ENCODE peak calls at places on chromosomes 6 and 20, in ten cellular contexts. H, F, B, Y, J, R, U, P, Q and K are unnamed samples.

GRCh38 chr6:154386848-154387717 is 30.5 kb upstream of the IPCEF1 start:
- DNase-seq in H (peak; percentile 94), F (peak; percentile 88), B (no peak), Y (peak; percentile 87), J (no peak), R (no peak), U (no peak), P (peak; percentile 30), Q (peak; percentile 88), K (peak; percentile 90)

GRCh38 chr6:1832844-1833787 is 223.4 kb downstream of the FOXC1 start:
- DNase-seq in H (no peak), F (peak; percentile 64), B (peak; percentile 57), Y (no peak), J (peak; percentile 75), R (peak; percentile 46), U (no peak), P (no peak), Q (peak; percentile 16), K (peak; percentile 52)

GRCh38 chr6:704037-704436 is 11.1 kb upstream of the EXOC2 start:
- DNase-seq in H (no peak), F (no peak), B (no peak), Y (no peak), J (no peak), R (no peak), U (no peak), P (no peak), Q (no peak), K (no peak)

GRCh38 chr6:110352603-110353303 is 5.4 kb downstream of the METTL24 start:
- DNase-seq in H (peak; percentile 46), F (peak; percentile 61), B (no peak), Y (no peak), J (no peak), R (no peak), U (no peak), P (no peak), Q (peak; percentile 26), K (peak; percentile 18)

GRCh38 chr6:71139249-71139648 is 149.4 kb upstream of the OGFRL1 start:
- DNase-seq in H (peak; percentile 2), F (peak; percentile 48), B (no peak), Y (no peak), J (no peak), R (no peak), U (no peak), P (no peak), Q (peak; percentile 20), K (peak; percentile 73)

GRCh38 chr6:48423640-48424365 is 312.8 kb upstream of the PTCHD4 start:
- DNase-seq in H (peak; percentile 37), F (peak; percentile 32), B (no peak), Y (no peak), J (no peak), R (no peak), U (no peak), P (no peak), Q (no peak), K (peak; percentile 56)

GRCh38 chr6:10621847-10622246 is 72.6 kb downstream of the C6orf52 start:
- DNase-seq in H (no peak), F (no peak), B (no peak), Y (no peak), J (no peak), R (no peak), U (no peak), P (no peak), Q (no peak), K (no peak)

GRCh38 chr6:43770417-43771209 is 602 bp downstream of the VEGFA start:
- DNase-seq in H (no peak), F (peak; percentile 70), B (peak; percentile 63), Y (no peak), J (peak; percentile 84), R (peak; percentile 79), U (no peak), P (peak; percentile 74), Q (peak; percentile 68), K (peak; percentile 63)

GRCh38 chr20:48205281-48205782 is 420.1 kb upstream of the SULF2 start:
- DNase-seq in H (no peak), F (no peak), B (no peak), Y (no peak), J (no peak), R (no peak), U (no peak), P (no peak), Q (no peak), K (no peak)

GRCh38 chr6:93964926-93965325 is 545.6 kb upstream of the EPHA7 start:
- DNase-seq in H (no peak), F (no peak), B (no peak), Y (no peak), J (no peak), R (no peak), U (no peak), P (no peak), Q (no peak), K (no peak)

GRCh38 chr20:38050691-38051090 is 17.1 kb downstream of the RPRD1B start:
- DNase-seq in H (peak; percentile 65), F (peak; percentile 32), B (no peak), Y (no peak), J (no peak), R (no peak), U (no peak), P (no peak), Q (no peak), K (no peak)

GRCh38 chr6:73514746-73515110 is 6.1 kb downstream of the EEF1A1 start:
- DNase-seq in H (peak; percentile 34), F (peak; percentile 32), B (no peak), Y (no peak), J (no peak), R (no peak), U (no peak), P (no peak), Q (no peak), K (no peak)

GRCh38 chr6:33314515-33314942 is 651 bp upstream of the TAPBP start:
- DNase-seq in H (peak; percentile 74), F (peak; percentile 80), B (peak; percentile 39), Y (no peak), J (peak; percentile 87), R (peak; percentile 89), U (peak; percentile 86), P (peak; percentile 79), Q (peak; percentile 74), K (peak; percentile 72)
- H3K4me3 ChIP-seq in H (peak overlapping the region; percentile 92), F (peak overlapping the region; percentile 49), B (peak overlapping the region; percentile 96), Y (peak overlapping the region; percentile 96), J (peak overlapping the region; percentile 60), R (peak overlapping the region; percentile 92), U (peak overlapping the region; percentile 73), P (peak overlapping the region; percentile 65), Q (peak overlapping the region; percentile 94), K (peak overlapping the region; percentile 83)

GRCh38 chr6:52389626-52390360 is 27.8 kb downstream of the PAQR8 start:
- DNase-seq in H (peak; percentile 52), F (peak; percentile 43), B (peak; percentile 89), Y (no peak), J (no peak), R (no peak), U (no peak), P (peak; percentile 61), Q (peak; percentile 31), K (peak; percentile 46)
- TF ChIP-seq CTCF in H (peak; percentile 3), F (no peak), B (no peak), Y (no peak), J (no peak), R (no peak), U (no peak), P (no peak), Q (no peak), K (no peak)

GRCh38 chr20:63521602-63522001 is 1.0 kb downstream of the PPDPF start:
- DNase-seq in H (no peak), F (peak; percentile 21), B (no peak), Y (no peak), J (no peak), R (no peak), U (no peak), P (no peak), Q (no peak), K (no peak)

GRCh38 chr20:63520594-63520938 is at the start of gene PPDPF:
- DNase-seq in H (peak; percentile 77), F (peak; percentile 87), B (peak; percentile 89), Y (no peak), J (peak; percentile 88), R (peak; percentile 79), U (no peak), P (peak; percentile 95), Q (peak; percentile 74), K (peak; percentile 78)

GRCh38 chr20:63522981-63523611 is 2.5 kb downstream of the PPDPF start:
- DNase-seq in H (no peak), F (no peak), B (no peak), Y (no peak), J (no peak), R (no peak), U (no peak), P (no peak), Q (no peak), K (no peak)

GRCh38 chr20:63520939-63521601 is 505 bp downstream of the PPDPF start:
- DNase-seq in H (peak; percentile 60), F (peak; percentile 77), B (peak; percentile 89), Y (no peak), J (no peak), R (peak; percentile 65), U (no peak), P (peak; percentile 93), Q (peak; percentile 62), K (peak; percentile 62)

DNA sequence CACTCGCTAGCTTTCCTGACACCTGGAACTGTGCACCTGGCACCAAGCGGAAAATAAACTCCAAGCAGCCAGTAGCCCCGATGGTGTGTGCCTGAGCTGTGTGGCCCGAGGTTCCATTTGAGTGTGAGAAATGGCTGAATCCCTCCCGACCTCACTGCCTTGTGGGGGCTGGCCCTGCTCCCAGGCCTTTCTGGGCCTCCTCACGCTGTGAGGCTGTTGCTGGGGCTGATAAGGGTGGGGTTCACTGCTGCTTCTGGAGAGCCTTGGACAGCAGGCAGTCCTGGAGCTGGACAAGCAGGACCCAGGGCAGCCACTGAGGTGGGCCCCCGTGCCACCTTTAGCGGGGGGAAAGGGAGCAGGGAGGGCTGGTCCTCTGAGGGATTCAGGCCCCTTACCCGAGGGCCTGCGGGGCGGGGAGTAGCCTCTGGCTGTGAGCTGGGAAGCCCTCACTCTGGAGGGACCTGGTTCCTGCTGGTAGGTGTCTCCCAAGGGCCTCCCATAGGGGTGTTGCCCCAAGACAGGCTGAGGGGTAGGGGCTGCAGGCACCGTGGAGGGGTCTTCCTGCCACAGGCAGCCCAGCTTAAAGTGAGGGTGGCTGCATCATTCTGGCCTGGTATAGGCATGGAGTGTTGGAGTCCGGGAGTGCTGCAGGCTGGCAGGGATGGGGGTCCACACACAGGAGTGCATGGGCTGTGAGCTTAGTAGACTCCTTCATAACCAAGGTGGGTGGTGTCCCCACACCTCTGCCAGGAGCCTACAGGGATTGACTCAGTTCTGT is 1.7 kb downstream of the PPDPF start:
- DNase-seq in H (peak; percentile 29), F (no peak), B (no peak), Y (no peak), J (no peak), R (no peak), U (no peak), P (no peak), Q (no peak), K (no peak)
- H3K4me3 ChIP-seq in H (peak overlapping the region; percentile 85), F (no peak overlapping the region), B (peak overlapping the region; percentile 85), Y (peak overlapping the region; percentile 91), J (peak overlapping the region; percentile 97), R (peak overlapping the region; percentile 88), U (peak overlapping the region; percentile 88), P (no peak overlapping the region), Q (peak overlapping the region; percentile 86), K (peak overlapping the region; percentile 66)

DNA sequence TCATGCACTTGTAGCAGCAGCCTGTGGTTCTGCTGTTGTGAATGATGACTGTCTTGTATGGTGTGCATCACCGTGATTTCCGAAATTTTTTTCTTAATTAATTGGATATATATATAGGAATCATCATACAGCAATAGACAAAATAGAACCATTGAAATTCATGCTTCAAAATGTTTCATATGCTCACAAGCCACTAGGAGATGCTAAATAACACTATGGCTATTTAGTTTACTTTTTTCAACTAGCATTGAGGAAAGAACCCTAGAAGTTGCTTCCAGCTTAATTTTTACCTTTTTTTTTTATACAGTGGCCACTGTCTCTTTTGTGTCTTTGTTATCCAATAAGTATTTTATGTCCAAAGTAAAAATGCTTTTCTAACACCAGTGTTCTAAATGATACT is 485.4 kb downstream of the CDKAL1 start:
- DNase-seq in H (peak; percentile 36), F (peak; percentile 41), B (no peak), Y (no peak), J (no peak), R (no peak), U (no peak), P (no peak), Q (no peak), K (peak; percentile 29)
- TF ChIP-seq CTCF in H (peak; percentile 61), F (peak; percentile 56), B (no peak), Y (peak; percentile 17), J (no peak), R (no peak), U (no peak), P (peak; percentile 41), Q (peak; percentile 52), K (peak; percentile 39)